ENCODE peak calls at places on chromosomes 12 and 14, in five cellular contexts. One of them, this sample, is unnamed. For H3K4me1, the result is how much of the 10 kb centered on the place peaks cover.

GRCh38 chr12:78248321-78248720 is 417.6 kb downstream of the NAV3 start:
- DNase-seq in aorta: no peak
- DNase-seq in mesenchymal stem cell: no peak
- DNase-seq in adrenal gland: no peak
- DNase-seq in NT2/D1: no peak
- DNase-seq in this sample: no peak

GRCh38 chr14:103361868-103362267 is 23.3 kb upstream of the MARK3 start:
- DNase-seq in aorta: no peak
- DNase-seq in mesenchymal stem cell: peak
- DNase-seq in adrenal gland: peak
- DNase-seq in NT2/D1: no peak
- DNase-seq in this sample: no peak

GRCh38 chr12:113241191-113242017 is 20.1 kb downstream of the TPCN1 start:
- DNase-seq in aorta: peak
- DNase-seq in mesenchymal stem cell: peak
- DNase-seq in adrenal gland: peak
- DNase-seq in NT2/D1: no peak
- DNase-seq in this sample: peak

GRCh38 chr14:105864651-105865265 is 338.4 kb downstream of the TMEM121 start:
- DNase-seq in aorta: peak
- DNase-seq in mesenchymal stem cell: no peak
- DNase-seq in adrenal gland: peak
- DNase-seq in NT2/D1: no peak
- DNase-seq in this sample: no peak

GRCh38 chr12:16606201-16606849 is 363 bp upstream of the LMO3 start:
- DNase-seq in aorta: peak
- DNase-seq in mesenchymal stem cell: peak
- DNase-seq in adrenal gland: peak
- DNase-seq in NT2/D1: peak
- DNase-seq in this sample: no peak

GRCh38 chr12:114186241-114187002 is 219.5 kb downstream of the TBX5 start:
- DNase-seq in aorta: no peak
- DNase-seq in mesenchymal stem cell: no peak
- DNase-seq in adrenal gland: no peak
- DNase-seq in NT2/D1: peak
- DNase-seq in this sample: no peak

GRCh38 chr12:101051901-101052550 is 158.0 kb downstream of the SLC5A8 start:
- DNase-seq in aorta: no peak
- DNase-seq in mesenchymal stem cell: peak
- DNase-seq in adrenal gland: peak
- DNase-seq in NT2/D1: no peak
- DNase-seq in this sample: peak

GRCh38 chr14:52951730-52952481 is 1.1 kb upstream of the FERMT2 start:
- DNase-seq in aorta: no peak
- DNase-seq in mesenchymal stem cell: peak
- DNase-seq in adrenal gland: peak
- DNase-seq in NT2/D1: no peak
- DNase-seq in this sample: peak

GRCh38 chr12:96255077-96255476 is 60.9 kb downstream of the ELK3 start:
- DNase-seq in aorta: no peak
- DNase-seq in mesenchymal stem cell: peak
- DNase-seq in adrenal gland: peak
- DNase-seq in NT2/D1: no peak
- DNase-seq in this sample: no peak

GRCh38 chr14:97902630-97903029 is 1105.4 kb downstream of the VRK1 start:
- DNase-seq in aorta: no peak
- DNase-seq in mesenchymal stem cell: no peak
- DNase-seq in adrenal gland: no peak
- DNase-seq in NT2/D1: no peak
- DNase-seq in this sample: no peak

GRCh38 chr12:113386866-113387566 is 16.7 kb downstream of the SDS start:
- DNase-seq in aorta: no peak
- DNase-seq in mesenchymal stem cell: no peak
- DNase-seq in adrenal gland: no peak
- DNase-seq in NT2/D1: no peak
- DNase-seq in this sample: no peak

GRCh38 chr14:64465856-64466554 is 706 bp downstream of the AKAP5 start:
- DNase-seq in aorta: no peak
- DNase-seq in mesenchymal stem cell: peak
- DNase-seq in adrenal gland: peak
- DNase-seq in NT2/D1: peak
- DNase-seq in this sample: peak

GRCh38 chr14:103539056-103539825 is 10.2 kb downstream of the TRMT61A start:
- DNase-seq in aorta: no peak
- DNase-seq in mesenchymal stem cell: no peak
- DNase-seq in adrenal gland: no peak
- DNase-seq in NT2/D1: no peak
- DNase-seq in this sample: no peak

GRCh38 chr12:118103231-118103600 is 595 bp downstream of the VSIG10 start:
- DNase-seq in aorta: peak
- DNase-seq in mesenchymal stem cell: no peak
- DNase-seq in adrenal gland: no peak
- DNase-seq in NT2/D1: no peak
- DNase-seq in this sample: peak

GRCh38 chr14:91415794-91416743 is 1.6 kb downstream of the CCDC88C start:
- DNase-seq in aorta: no peak
- DNase-seq in mesenchymal stem cell: no peak
- DNase-seq in adrenal gland: no peak
- DNase-seq in NT2/D1: no peak
- DNase-seq in this sample: peak

GRCh38 chr14:90281261-90281660 is 24.9 kb downstream of the PSMC1 start:
- DNase-seq in aorta: no peak
- DNase-seq in mesenchymal stem cell: peak
- DNase-seq in adrenal gland: no peak
- DNase-seq in NT2/D1: no peak
- DNase-seq in this sample: no peak

GRCh38 chr12:46659844-46660243 is 166.0 kb downstream of the SLC38A4 start:
- DNase-seq in aorta: no peak
- DNase-seq in mesenchymal stem cell: peak
- DNase-seq in adrenal gland: no peak
- DNase-seq in NT2/D1: no peak
- DNase-seq in this sample: no peak

GRCh38 chr14:37778135-37778943 is 182.9 kb downstream of the TTC6 start:
- DNase-seq in aorta: no peak
- DNase-seq in mesenchymal stem cell: no peak
- DNase-seq in adrenal gland: no peak
- DNase-seq in NT2/D1: no peak
- DNase-seq in this sample: no peak

GRCh38 chr12:76719171-76719631 is 44.7 kb upstream of the ZDHHC17 start:
- DNase-seq in aorta: no peak
- DNase-seq in mesenchymal stem cell: no peak
- DNase-seq in adrenal gland: no peak
- DNase-seq in NT2/D1: no peak
- DNase-seq in this sample: no peak

GRCh38 chr12:27083861-27084271 is 1.5 kb upstream of the C12orf71 start:
- DNase-seq in aorta: no peak
- DNase-seq in mesenchymal stem cell: peak
- DNase-seq in adrenal gland: no peak
- DNase-seq in NT2/D1: peak
- DNase-seq in this sample: no peak

GRCh38 chr12:75816892-75817291 is 214.7 kb downstream of the PHLDA1 start:
- DNase-seq in aorta: no peak
- DNase-seq in mesenchymal stem cell: peak
- DNase-seq in adrenal gland: no peak
- DNase-seq in NT2/D1: no peak
- DNase-seq in this sample: no peak

GRCh38 chr14:70897475-70897874 is 9.8 kb upstream of the PCNX1 start:
- DNase-seq in aorta: no peak
- DNase-seq in mesenchymal stem cell: peak
- DNase-seq in adrenal gland: no peak
- DNase-seq in NT2/D1: no peak
- DNase-seq in this sample: no peak

GRCh38 chr14:36647827-36648753 is 13.6 kb upstream of the PAX9 start:
- DNase-seq in aorta: peak
- DNase-seq in mesenchymal stem cell: peak
- DNase-seq in adrenal gland: no peak
- DNase-seq in NT2/D1: no peak
- DNase-seq in this sample: no peak

GRCh38 chr12:56261503-56262230 is 3.5 kb upstream of the ANKRD52 start:
- DNase-seq in aorta: no peak
- DNase-seq in mesenchymal stem cell: peak
- DNase-seq in adrenal gland: peak
- DNase-seq in NT2/D1: no peak
- DNase-seq in this sample: no peak

GRCh38 chr12:93484315-93484981 is 17.1 kb downstream of the MRPL42 start:
- DNase-seq in aorta: no peak
- DNase-seq in mesenchymal stem cell: peak
- DNase-seq in adrenal gland: peak
- DNase-seq in NT2/D1: no peak
- DNase-seq in this sample: no peak

GRCh38 chr14:22291406-22291805 is 297.6 kb downstream of the DAD1 start:
- DNase-seq in aorta: no peak
- DNase-seq in mesenchymal stem cell: no peak
- DNase-seq in adrenal gland: no peak
- DNase-seq in NT2/D1: no peak
- DNase-seq in this sample: no peak

GRCh38 chr14:50821471-50822464 is 9.2 kb downstream of the NIN start:
- DNase-seq in aorta: no peak
- DNase-seq in mesenchymal stem cell: no peak
- DNase-seq in adrenal gland: no peak
- DNase-seq in NT2/D1: no peak
- DNase-seq in this sample: peak

GRCh38 chr12:62191747-62192485 is 68.3 kb upstream of the USP15 start:
- DNase-seq in aorta: peak
- DNase-seq in mesenchymal stem cell: peak
- DNase-seq in adrenal gland: peak
- DNase-seq in NT2/D1: no peak
- DNase-seq in this sample: no peak

GRCh38 chr14:99143793-99144192 is 128.2 kb downstream of the BCL11B start:
- DNase-seq in aorta: peak
- DNase-seq in mesenchymal stem cell: no peak
- DNase-seq in adrenal gland: no peak
- DNase-seq in NT2/D1: no peak
- DNase-seq in this sample: no peak

GRCh38 chr12:121203482-121203881 is 6.4 kb upstream of the P2RX4 start:
- DNase-seq in aorta: peak
- DNase-seq in mesenchymal stem cell: no peak
- DNase-seq in adrenal gland: no peak
- DNase-seq in NT2/D1: no peak
- DNase-seq in this sample: no peak

GRCh38 chr14:34214961-34215360 is 247.1 kb downstream of the SPTSSA start:
- DNase-seq in aorta: no peak
- DNase-seq in mesenchymal stem cell: no peak
- DNase-seq in adrenal gland: no peak
- DNase-seq in NT2/D1: no peak
- DNase-seq in this sample: no peak

GRCh38 chr14:24910408-24910986 is 139.4 kb downstream of the STXBP6 start:
- DNase-seq in aorta: no peak
- DNase-seq in mesenchymal stem cell: no peak
- DNase-seq in adrenal gland: no peak
- DNase-seq in NT2/D1: no peak
- DNase-seq in this sample: no peak
- H3K4me1 ChIP-seq in aorta: under half
- H3K4me1 ChIP-seq in mesenchymal stem cell: under half
- H3K4me1 ChIP-seq in adrenal gland: under half
- H3K4me1 ChIP-seq in NT2/D1: under half
- H3K4me1 ChIP-seq in this sample: under half

GRCh38 chr14:35401853-35402252 is 2.7 kb downstream of the NFKBIA start:
- DNase-seq in aorta: no peak
- DNase-seq in mesenchymal stem cell: no peak
- DNase-seq in adrenal gland: peak
- DNase-seq in NT2/D1: no peak
- DNase-seq in this sample: no peak

GRCh38 chr14:35400707-35401421 is 3.7 kb downstream of the NFKBIA start:
- DNase-seq in aorta: no peak
- DNase-seq in mesenchymal stem cell: peak
- DNase-seq in adrenal gland: peak
- DNase-seq in NT2/D1: no peak
- DNase-seq in this sample: no peak

GRCh38 chr14:35402323-35403084 is 2.0 kb downstream of the NFKBIA start:
- DNase-seq in aorta: peak
- DNase-seq in mesenchymal stem cell: peak
- DNase-seq in adrenal gland: peak
- DNase-seq in NT2/D1: no peak
- DNase-seq in this sample: peak

GRCh38 chr14:35403085-35403396 is 1.5 kb downstream of the NFKBIA start:
- DNase-seq in aorta: no peak
- DNase-seq in mesenchymal stem cell: no peak
- DNase-seq in adrenal gland: peak
- DNase-seq in NT2/D1: no peak
- DNase-seq in this sample: no peak

GRCh38 chr14:35401422-35401729 is 3.2 kb downstream of the NFKBIA start:
- DNase-seq in aorta: no peak
- DNase-seq in mesenchymal stem cell: no peak
- DNase-seq in adrenal gland: no peak
- DNase-seq in NT2/D1: no peak
- DNase-seq in this sample: no peak
- H3K4me3 ChIP-seq in aorta: peak
- H3K4me3 ChIP-seq in mesenchymal stem cell: peak
- H3K4me3 ChIP-seq in adrenal gland: no peak
- H3K4me3 ChIP-seq in NT2/D1: no peak
- H3K4me3 ChIP-seq in this sample: peak

GRCh38 chr14:74615735-74616134 is 3.7 kb upstream of the LTBP2 start:
- DNase-seq in aorta: no peak
- DNase-seq in mesenchymal stem cell: no peak
- DNase-seq in adrenal gland: no peak
- DNase-seq in NT2/D1: no peak
- DNase-seq in this sample: no peak
- H3K4me1 ChIP-seq in aorta: under half
- H3K4me1 ChIP-seq in mesenchymal stem cell: half or more
- H3K4me1 ChIP-seq in adrenal gland: under half
- H3K4me1 ChIP-seq in NT2/D1: under half
- H3K4me1 ChIP-seq in this sample: under half

GRCh38 chr12:130780325-130780724 is 58.7 kb downstream of the STX2 start:
- DNase-seq in aorta: no peak
- DNase-seq in mesenchymal stem cell: no peak
- DNase-seq in adrenal gland: no peak
- DNase-seq in NT2/D1: no peak
- DNase-seq in this sample: no peak
- H3K4me3 ChIP-seq in aorta: no peak
- H3K4me3 ChIP-seq in mesenchymal stem cell: no peak
- H3K4me3 ChIP-seq in adrenal gland: no peak
- H3K4me3 ChIP-seq in NT2/D1: no peak
- H3K4me3 ChIP-seq in this sample: no peak

GRCh38 chr12:54001283-54002187 is 1.6 kb downstream of the HOXC9 start:
- DNase-seq in aorta: no peak
- DNase-seq in mesenchymal stem cell: no peak
- DNase-seq in adrenal gland: no peak
- DNase-seq in NT2/D1: no peak
- DNase-seq in this sample: no peak

GRCh38 chr12:53999596-54000104 is 311 bp upstream of the HOXC9 start:
- DNase-seq in aorta: peak
- DNase-seq in mesenchymal stem cell: peak
- DNase-seq in adrenal gland: no peak
- DNase-seq in NT2/D1: no peak
- DNase-seq in this sample: no peak

GRCh38 chr12:54000774-54001114 is 783 bp downstream of the HOXC9 start:
- DNase-seq in aorta: no peak
- DNase-seq in mesenchymal stem cell: no peak
- DNase-seq in adrenal gland: no peak
- DNase-seq in NT2/D1: no peak
- DNase-seq in this sample: no peak

GRCh38 chr12:53998900-53999236 is 1.1 kb upstream of the HOXC9 start:
- DNase-seq in aorta: no peak
- DNase-seq in mesenchymal stem cell: no peak
- DNase-seq in adrenal gland: no peak
- DNase-seq in NT2/D1: no peak
- DNase-seq in this sample: no peak

GRCh38 chr12:54000105-54000773 is at the start of gene HOXC9:
- DNase-seq in aorta: peak
- DNase-seq in mesenchymal stem cell: no peak
- DNase-seq in adrenal gland: no peak
- DNase-seq in NT2/D1: no peak
- DNase-seq in this sample: no peak
- H3K4me1 ChIP-seq in aorta: under half
- H3K4me1 ChIP-seq in mesenchymal stem cell: under half
- H3K4me1 ChIP-seq in adrenal gland: under half
- H3K4me1 ChIP-seq in NT2/D1: under half
- H3K4me1 ChIP-seq in this sample: under half